ENCODE peak calls at places on chromosomes 16 and 17, in five cellular contexts. K is CD4-positive, CD25-positive, alpha-beta regulatory T cell; G is fibroblast of lung; L is stimulated activated CD8-positive, alpha-beta memory T cell treated with anti-CD3 and anti-CD28 coated beads, Interleukin-7, amount 100 ng/mL, for 1 hour; M is activated CD4-positive, CD25-positive, alpha-beta regulatory T cell. N is an unnamed sample.

GRCh38 chr17:4719684-4720221 is 9.3 kb downstream of the ARRB2 start:
- DNase-seq in K (no peak), G (no peak), L (no peak), M (no peak), N (no peak)

GRCh38 chr17:10814083-10814482 is 10.2 kb upstream of the TMEM238L start:
- DNase-seq in K (no peak), G (no peak), L (no peak), M (no peak), N (no peak)

GRCh38 chr16:9297437-9298113 is 206.1 kb downstream of the HAPSTR1 start:
- DNase-seq in K (no peak), G (no peak), L (no peak), M (no peak), N (peak; percentile 63)

GRCh38 chr17:40179923-40180659 is 2.8 kb downstream of the RAPGEFL1 start:
- DNase-seq in K (no peak), G (peak; percentile 61), L (no peak), M (no peak), N (no peak)

GRCh38 chr16:75679366-75679765 is 2.6 kb upstream of the CPHXL2 start:
- DNase-seq in K (no peak), G (peak; percentile 20), L (no peak), M (no peak), N (no peak)

GRCh38 chr17:8502100-8502499 is 66.4 kb downstream of the NDEL1 start:
- DNase-seq in K (no peak), G (no peak), L (no peak), M (no peak), N (no peak)

GRCh38 chr17:79792984-79793923 is 3.6 kb downstream of the CBX8 start:
- DNase-seq in K (no peak), G (peak; percentile 80), L (no peak), M (no peak), N (no peak)

GRCh38 chr17:5785867-5786509 is 201.7 kb upstream of the NLRP1 start:
- DNase-seq in K (no peak), G (peak; percentile 66), L (no peak), M (no peak), N (no peak)

GRCh38 chr17:55433029-55433628 is 11.5 kb upstream of the MMD start:
- DNase-seq in K (no peak), G (peak; percentile 65), L (no peak), M (no peak), N (no peak)